ENCODE peak calls at places on chromosomes 1 and 21, in four cellular contexts. C is body of pancreas, A is IMR-90, Q is GM12891. I is an unnamed sample.

GRCh38 chr1:245288796-245289195 is 134.0 kb downstream of the KIF26B start:
- DNase-seq in C (no peak), A (peak), Q (no peak), I (no peak)

GRCh38 chr1:182608850-182609610 is 4.8 kb upstream of the RGS16 start:
- DNase-seq in C (no peak), A (peak), Q (no peak), I (no peak)

GRCh38 chr21:33136898-33137502 is 67.1 kb downstream of the OLIG1 start:
- DNase-seq in C (no peak), A (no peak), Q (no peak), I (no peak)

GRCh38 chr1:193417945-193418744 is 231.7 kb upstream of the B3GALT2 start:
- DNase-seq in C (no peak), A (peak), Q (no peak), I (no peak)

GRCh38 chr1:227094249-227094966 is 154.3 kb downstream of the COQ8A start:
- DNase-seq in C (peak), A (no peak), Q (no peak), I (no peak)

GRCh38 chr1:91476538-91477217 is 24.0 kb upstream of the CDC7 start:
- DNase-seq in C (no peak), A (no peak), Q (no peak), I (no peak)

GRCh38 chr21:27759091-27759659 is 792.3 kb upstream of the ADAMTS5 start:
- DNase-seq in C (peak), A (no peak), Q (no peak), I (no peak)

GRCh38 chr21:43281661-43282357 is 113.0 kb downstream of the CRYAA start:
- DNase-seq in C (no peak), A (no peak), Q (no peak), I (no peak)

GRCh38 chr1:236808564-236809130 is 13.6 kb downstream of the MTR start:
- DNase-seq in C (no peak), A (peak), Q (no peak), I (no peak)

GRCh38 chr1:75208862-75209261 is 74.7 kb downstream of the LHX8 start:
- DNase-seq in C (no peak), A (no peak), Q (no peak), I (no peak)

GRCh38 chr1:39047374-39048229 is 21.5 kb downstream of the NDUFS5 start:
- DNase-seq in C (no peak), A (peak), Q (no peak), I (no peak)

GRCh38 chr21:38798481-38798882 is 7.2 kb upstream of the ETS2 start:
- DNase-seq in C (no peak), A (no peak), Q (no peak), I (no peak)

GRCh38 chr21:43287111-43287973 is 118.5 kb downstream of the CRYAA start:
- DNase-seq in C (no peak), A (no peak), Q (no peak), I (no peak)

GRCh38 chr21:44902268-44903053 is 18.2 kb downstream of the ITGB2 start:
- DNase-seq in C (no peak), A (no peak), Q (no peak), I (no peak)

GRCh38 chr21:44752701-44753235 is 41.4 kb upstream of the TSPEAR start:
- DNase-seq in C (no peak), A (no peak), Q (no peak), I (no peak)

GRCh38 chr1:14835725-14836124 is 237.2 kb downstream of the KAZN start:
- DNase-seq in C (no peak), A (peak), Q (no peak), I (no peak)

GRCh38 chr1:157971723-157972122 is 21.7 kb upstream of the KIRREL1 start:
- DNase-seq in C (no peak), A (no peak), Q (no peak), I (no peak)

GRCh38 chr1:169327875-169328274 is 39.7 kb downstream of the NME7 start:
- DNase-seq in C (no peak), A (no peak), Q (no peak), I (no peak)

GRCh38 chr21:29114765-29115164 is 15.7 kb upstream of the MAP3K7CL start:
- DNase-seq in C (no peak), A (peak), Q (no peak), I (no peak)

DNA sequence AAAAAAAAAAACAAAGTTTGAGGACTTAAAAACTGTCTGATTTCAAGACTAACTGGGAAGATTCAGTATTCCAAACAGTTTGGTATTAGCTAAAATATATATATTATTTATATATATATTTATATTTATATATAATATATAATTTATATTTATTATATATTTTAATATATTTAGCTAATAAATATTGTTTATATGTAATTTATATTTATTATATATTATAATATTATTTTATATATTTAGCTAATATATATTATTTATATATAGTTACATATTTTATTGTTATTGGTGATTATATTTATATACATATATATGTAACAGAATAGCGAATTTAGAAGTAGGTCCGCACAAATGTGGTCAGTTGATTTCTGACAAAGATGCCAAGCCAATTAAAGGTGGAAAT is 480.2 kb upstream of the C1orf87 start:
- DNase-seq in C (no peak), A (no peak), Q (no peak), I (no peak)
- TF ChIP-seq POLR2A in C (no peak), A (no peak), Q (no peak), I (no peak)

DNA sequence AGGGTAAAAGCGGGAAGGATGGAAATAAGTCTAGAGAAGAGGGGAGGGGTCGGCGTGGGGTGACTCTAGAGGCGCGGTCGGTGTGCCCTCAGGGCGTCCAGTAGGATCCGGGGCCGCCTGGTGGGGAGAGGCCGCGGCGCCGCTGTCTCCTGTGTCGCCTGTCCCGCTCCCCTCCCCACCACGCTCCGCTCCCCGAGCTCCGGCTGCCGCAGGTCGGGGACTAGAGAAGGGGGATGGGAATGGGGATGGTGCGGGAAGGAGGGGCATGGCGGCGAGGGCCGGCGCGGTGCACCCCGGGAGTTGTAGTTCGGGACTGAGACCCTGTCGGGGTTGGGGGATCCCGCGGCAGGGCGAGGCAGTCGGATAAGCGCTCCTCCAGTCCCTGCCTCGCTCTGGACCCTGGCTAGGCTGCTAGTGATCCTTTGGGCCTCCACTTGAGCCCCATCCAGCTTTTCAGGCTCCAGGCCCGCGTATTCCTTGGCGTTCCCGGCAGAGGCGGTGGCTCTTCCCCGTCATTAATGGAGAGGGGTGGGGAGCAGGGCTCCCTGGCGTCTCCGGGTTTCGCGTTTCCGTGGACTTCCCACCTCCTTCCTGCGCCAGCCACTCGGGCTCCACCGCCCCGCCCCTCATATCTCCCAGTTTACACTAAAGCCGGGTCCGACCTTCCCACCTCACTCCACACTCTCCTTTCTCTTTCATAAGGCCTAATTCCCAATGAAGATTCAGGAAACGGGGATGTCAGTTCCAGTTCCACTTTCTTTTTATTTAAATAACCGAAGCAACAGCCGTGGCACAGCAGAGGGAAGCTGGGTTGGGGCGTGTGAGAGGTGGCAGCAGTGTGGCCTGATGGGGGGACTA is at the start of gene ENTREP3:
- DNase-seq in C (peak), A (peak), Q (peak), I (peak)
- TF ChIP-seq POLR2A in C (no peak), A (peak), Q (peak), I (peak)

DNA sequence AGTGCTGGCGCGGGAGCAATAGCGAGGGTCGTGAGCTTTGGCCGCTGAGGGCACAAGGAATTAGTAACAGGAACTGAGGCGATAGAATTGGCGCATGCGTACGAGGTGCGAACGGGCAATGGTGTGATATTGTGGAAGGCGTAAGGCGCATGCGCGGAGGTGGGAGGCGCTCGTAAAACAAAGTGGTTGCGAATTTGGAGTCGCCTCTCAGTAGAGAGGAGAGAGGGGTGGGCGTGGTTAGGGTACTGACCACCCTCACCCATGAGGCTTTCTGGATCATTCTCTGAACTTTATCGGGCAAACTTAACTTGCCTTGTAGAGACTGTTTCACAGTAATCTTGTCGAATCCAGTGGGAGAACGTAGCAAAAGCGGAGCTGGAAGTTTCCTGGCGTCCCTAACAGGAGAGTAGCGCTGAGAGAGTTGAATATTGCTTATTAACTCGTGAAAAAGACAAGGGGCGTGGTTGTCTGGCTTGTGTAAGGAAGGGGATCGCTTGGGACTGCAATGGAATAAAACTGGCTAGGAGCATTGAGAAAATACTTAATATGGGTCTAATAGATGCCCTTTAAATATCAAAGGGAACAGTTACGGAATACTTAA is 427 bp downstream of the CKS1B start:
- DNase-seq in C (peak), A (peak), Q (peak), I (peak)
- TF ChIP-seq POLR2A in C (peak), A (peak), Q (peak), I (peak)

DNA sequence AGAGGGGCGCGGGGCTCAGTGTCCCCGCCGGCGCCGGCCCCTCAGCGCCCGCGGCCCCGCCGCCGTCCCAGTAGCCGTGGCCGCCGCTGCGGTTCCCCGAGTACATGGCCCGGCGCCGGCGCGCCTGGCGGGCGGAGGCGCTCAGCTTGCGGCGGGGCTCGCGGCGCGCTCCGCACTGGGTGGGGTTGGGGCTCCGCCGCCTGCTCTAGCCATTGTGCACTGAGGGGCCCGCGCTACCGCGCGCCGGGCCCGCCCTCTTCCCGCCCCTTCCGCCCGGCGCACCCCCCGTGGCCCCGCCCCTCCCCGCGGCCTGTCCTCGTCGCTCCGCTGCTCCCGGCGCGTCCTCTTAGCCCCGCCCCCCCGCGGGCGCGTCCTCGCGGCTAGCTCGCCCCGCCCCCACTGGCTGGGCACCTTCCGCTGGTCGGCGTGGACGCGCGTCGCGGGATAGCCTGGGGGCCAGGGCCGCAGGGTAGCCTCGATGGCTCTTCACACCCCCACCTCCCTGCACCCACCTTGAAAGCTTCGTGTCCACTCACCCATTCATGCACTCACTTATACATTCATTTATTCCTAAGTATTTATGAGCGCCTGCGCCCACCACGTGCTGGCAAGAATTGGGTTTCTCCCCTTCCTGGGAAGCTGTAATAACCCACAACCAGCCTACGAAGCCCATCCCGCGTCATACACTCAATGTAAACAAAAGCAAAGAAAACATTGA is at the start of the genes CHML and OPN3:
- DNase-seq in C (peak), A (peak), Q (peak), I (peak)
- TF ChIP-seq POLR2A in C (peak), A (peak), Q (peak), I (peak)

DNA sequence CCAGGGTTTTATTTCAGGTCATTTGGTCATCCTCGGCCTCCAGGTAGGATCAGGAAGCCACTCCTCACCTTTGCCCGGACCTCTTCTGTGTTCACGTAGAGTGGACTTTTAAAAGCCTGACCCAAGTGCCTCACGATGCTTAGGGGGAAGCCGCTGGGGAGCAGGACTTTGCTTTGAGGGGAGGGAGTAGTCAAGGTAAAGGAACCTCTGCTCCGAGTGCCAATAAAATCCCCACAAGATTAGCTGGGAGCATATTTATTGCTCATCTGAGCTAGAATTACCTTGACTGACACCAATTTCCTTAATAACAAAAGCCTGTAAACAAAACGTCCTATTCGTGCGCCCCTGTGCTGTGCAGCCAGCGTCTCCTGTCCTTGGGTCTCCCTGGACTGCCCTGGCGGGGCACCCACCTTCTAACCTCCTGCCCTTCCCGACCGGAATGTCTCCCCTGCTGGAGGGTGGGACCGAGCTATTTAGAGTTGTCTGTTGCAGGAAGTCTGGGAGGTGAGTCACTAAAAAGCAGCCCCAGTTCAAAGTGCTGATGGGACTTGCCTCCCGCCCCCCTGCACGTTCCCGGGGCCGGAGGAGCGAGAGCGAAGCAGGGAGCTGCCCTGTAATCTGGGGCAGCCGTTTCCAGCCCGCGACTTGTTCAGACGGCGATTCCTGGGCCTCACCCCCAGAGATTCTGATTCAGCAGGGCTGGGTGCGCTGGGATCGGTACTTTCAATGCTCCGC is 818 bp upstream of the DHRS3 start:
- DNase-seq in C (peak), A (peak), Q (no peak), I (no peak)
- TF ChIP-seq POLR2A in C (peak), A (no peak), Q (no peak), I (no peak)

DNA sequence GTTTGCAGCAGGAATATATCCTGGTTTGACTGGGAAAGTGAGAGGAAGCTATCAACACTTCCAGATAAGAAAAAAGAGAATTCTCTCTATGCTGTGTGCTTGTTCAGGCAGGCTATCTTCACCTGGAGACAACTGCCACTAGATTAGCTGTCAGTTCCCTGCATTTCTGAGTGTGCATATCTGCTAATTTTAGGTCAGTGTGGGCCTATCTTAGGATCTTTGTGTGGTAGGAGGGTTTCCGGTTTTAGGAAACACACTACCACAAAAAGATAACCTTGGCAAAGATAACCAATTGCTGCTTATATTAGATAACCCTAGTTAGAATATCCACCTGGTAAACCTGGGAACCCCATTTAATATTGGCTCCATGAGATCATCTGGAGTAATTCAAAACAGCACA is 22.5 kb upstream of the GBP5 start:
- DNase-seq in C (no peak), A (no peak), Q (no peak), I (no peak)
- TF ChIP-seq POLR2A in C (no peak), A (no peak), Q (no peak), I (no peak)

I was measured in GM12892.